ENCODE peak calls at places on chromosome 10, in six cellular contexts. F, O, K, C, Y and W are unnamed samples.
A peak's percentile ranks its signal among the peaks of the same experiment; 100 is the strongest.

GRCh38 chr10:31083765-31084184 is 52.1 kb upstream of the ZNF438 start:
- DNase-seq in F (peak; percentile 26), Y (peak; percentile 20), O (no peak), K (peak; percentile 21), C (peak; percentile 76), W (no peak)

GRCh38 chr10:727162-727790 is 37.8 kb upstream of the DIP2C start:
- DNase-seq in O (no peak), F (no peak), C (no peak), K (no peak), Y (no peak), W (no peak)

GRCh38 chr10:32332299-32332750 is 14.6 kb downstream of the EPC1 start:
- DNase-seq in C (no peak), F (peak; percentile 93), O (no peak), K (no peak), Y (no peak), W (peak; percentile 21)

GRCh38 chr10:125159932-125160855 is at the start of gene CTBP2:
- DNase-seq in C (peak; percentile 68), Y (no peak), F (no peak), O (no peak), K (peak; percentile 62), W (no peak)

GRCh38 chr10:71816421-71816851 is 34.6 kb downstream of the PSAP start:
- DNase-seq in F (no peak), O (no peak), K (no peak), Y (no peak), C (no peak), W (no peak)

GRCh38 chr10:87861953-87862643 is 1.2 kb downstream of the KLLN start:
- DNase-seq in K (peak; percentile 81), O (peak; percentile 57), C (peak; percentile 98), F (peak; percentile 95), Y (peak; percentile 91), W (peak; percentile 68)

GRCh38 chr10:5711637-5712036 is 27.0 kb downstream of the TASOR2 start:
- DNase-seq in C (no peak), Y (no peak), K (no peak), F (no peak), O (no peak), W (no peak)

GRCh38 chr10:96904648-96905047 is 72.5 kb downstream of the LCOR start:
- DNase-seq in K (no peak), C (no peak), F (no peak), O (no peak), Y (no peak), W (no peak)

GRCh38 chr10:127980898-127981297 is 74.0 kb downstream of the PTPRE start:
- DNase-seq in F (no peak), C (no peak), O (no peak), Y (no peak), K (no peak), W (no peak)

GRCh38 chr10:127979566-127979965 is 72.7 kb downstream of the PTPRE start:
- DNase-seq in Y (no peak), F (no peak), K (no peak), C (no peak), O (no peak), W (no peak)

GRCh38 chr10:127983701-127984100 is 76.8 kb downstream of the PTPRE start:
- DNase-seq in C (no peak), F (no peak), O (no peak), K (no peak), Y (no peak), W (no peak)

GRCh38 chr10:127984944-127985343 is 78.0 kb downstream of the PTPRE start:
- DNase-seq in O (no peak), F (no peak), Y (no peak), C (no peak), K (no peak), W (no peak)

GRCh38 chr10:127982601-127983000 is 75.7 kb downstream of the PTPRE start:
- DNase-seq in O (no peak), K (no peak), Y (no peak), C (no peak), F (no peak), W (no peak)
- TF ChIP-seq TAF1 in O (no peak), K (no peak), Y (no peak), C (no peak), F (no peak), W (no peak)

GRCh38 chr10:116742367-116743265 is at the start of gene HSPA12A:
- DNase-seq in C (peak; percentile 82), Y (no peak), K (peak; percentile 83), F (no peak), O (peak; percentile 87), W (peak; percentile 82)
- TF ChIP-seq POLR2AphosphoS5 in C (no peak), Y (no peak), K (no peak), F (no peak), O (no peak), W (no peak)

DNA sequence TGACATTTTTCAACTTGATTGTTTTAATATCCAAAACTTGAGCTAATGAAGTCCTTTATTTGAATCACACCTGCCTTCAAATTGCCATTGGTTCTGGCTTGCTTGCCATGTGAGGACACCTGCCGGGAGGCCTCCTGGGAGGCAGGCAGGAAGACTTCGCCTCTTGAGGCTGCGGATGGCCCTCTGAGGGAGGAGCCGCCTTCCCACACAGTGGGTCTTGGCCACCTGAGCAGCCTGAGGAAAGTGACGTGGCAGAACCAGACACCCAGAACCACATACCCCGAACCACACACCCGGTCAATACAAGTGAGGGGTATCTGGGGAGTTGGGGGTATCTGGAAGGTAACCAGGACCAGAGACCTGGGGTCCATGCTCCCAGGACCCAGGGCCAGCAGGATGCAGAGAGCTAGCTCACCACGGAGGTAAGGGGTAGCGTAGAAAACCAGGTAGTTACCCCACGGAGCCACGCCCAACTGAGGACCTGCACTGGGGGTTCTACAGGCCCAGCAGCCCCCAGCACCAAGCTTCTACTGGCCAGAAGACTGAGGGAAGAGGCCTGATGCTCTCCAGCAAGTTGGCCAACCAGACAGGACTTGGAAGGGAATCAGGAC is 300.5 kb downstream of the TCERG1L start:
- DNase-seq in C (no peak), Y (no peak), O (no peak), F (no peak), K (no peak), W (no peak)
- TF ChIP-seq POLR2A in C (no peak), Y (no peak), O (no peak), F (no peak), K (no peak), W (no peak)

GRCh38 chr10:83536426-83536825 is 602.9 kb upstream of the GHITM start:
- DNase-seq in F (no peak), K (no peak), C (no peak), O (no peak), Y (no peak), W (no peak)

GRCh38 chr10:83542774-83543291 is 596.5 kb upstream of the GHITM start:
- DNase-seq in Y (no peak), F (peak; percentile 92), C (no peak), O (no peak), K (no peak), W (no peak)

GRCh38 chr10:83538047-83538446 is 601.3 kb upstream of the GHITM start:
- DNase-seq in C (no peak), Y (no peak), F (no peak), O (no peak), K (no peak), W (no peak)

GRCh38 chr10:83541096-83541495 is 598.2 kb upstream of the GHITM start:
- DNase-seq in Y (no peak), K (no peak), F (no peak), C (no peak), O (no peak), W (no peak)

DNA sequence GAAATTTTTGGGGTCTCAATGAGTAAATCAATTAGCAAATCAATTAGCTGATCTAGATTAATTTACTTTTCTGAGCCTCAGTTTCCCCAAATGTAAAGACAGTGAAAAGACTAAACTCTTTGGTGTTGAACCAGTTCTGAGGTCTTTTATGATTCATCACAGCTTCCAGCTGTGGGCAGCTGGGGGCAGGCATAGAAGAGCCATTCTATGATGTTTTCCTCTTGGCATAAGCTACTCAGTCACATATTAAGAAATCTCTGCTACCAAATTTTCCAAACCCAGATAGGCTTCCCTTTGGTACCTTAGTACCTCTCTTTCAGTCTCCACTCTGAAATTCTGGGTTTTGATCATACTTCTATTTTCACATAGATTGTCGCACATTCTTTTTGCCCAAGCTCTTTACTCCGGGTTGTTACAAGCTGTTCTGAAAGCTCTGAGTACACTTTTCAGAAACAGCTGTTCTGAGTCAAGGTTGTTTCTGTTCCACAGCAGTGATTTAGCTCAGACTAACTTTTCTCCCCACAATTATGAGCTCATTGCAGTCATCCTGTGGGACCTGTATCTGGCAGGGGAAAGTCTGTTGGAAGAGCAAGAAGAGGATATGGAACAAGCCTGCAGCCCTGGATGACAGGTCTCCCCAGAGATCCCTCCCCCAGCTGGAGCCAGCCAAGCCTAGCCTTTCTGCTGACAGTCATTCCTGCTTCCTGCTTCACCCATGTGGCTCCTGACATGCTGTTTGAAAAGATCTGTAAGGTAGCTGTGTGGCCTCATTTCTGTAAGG is 599.6 kb upstream of the GHITM start:
- DNase-seq in C (no peak), K (no peak), O (no peak), F (peak; percentile 74), Y (no peak), W (no peak)
- TF ChIP-seq TAF1 in C (no peak), K (no peak), O (no peak), F (no peak), Y (no peak), W (no peak)

DNA sequence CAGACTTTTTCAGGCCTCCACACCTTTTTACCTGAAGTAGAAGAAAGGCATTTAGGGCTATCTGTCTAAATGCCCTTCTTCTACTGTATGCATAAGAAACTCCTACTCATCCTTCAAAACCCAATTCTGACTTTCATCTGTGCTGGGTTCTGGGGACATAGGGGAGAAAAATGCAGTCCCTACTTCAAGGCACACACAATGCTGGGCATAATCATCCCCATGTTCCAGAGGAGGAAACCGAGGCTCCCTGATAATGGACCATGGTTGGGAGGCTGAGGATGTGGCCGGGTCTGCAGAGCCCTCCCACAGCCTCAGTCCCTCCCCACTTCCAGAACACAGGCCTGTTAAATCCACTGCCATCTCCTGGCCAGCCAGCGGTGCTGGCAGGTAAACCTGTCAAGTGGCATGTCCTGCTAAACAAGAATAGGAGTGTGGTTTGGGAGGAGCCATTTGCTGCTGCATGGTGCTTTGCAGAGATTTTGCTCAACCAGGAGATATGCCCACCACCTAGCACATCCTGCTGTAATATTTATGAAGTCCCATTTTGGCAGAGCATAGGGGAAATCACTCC is 32.0 kb downstream of the GRID1 start:
- DNase-seq in C (no peak), F (no peak), Y (no peak), O (no peak), K (no peak), W (no peak)
- TF ChIP-seq POLR2AphosphoS5 in C (no peak), F (no peak), Y (no peak), O (no peak), K (no peak), W (no peak)

DNA sequence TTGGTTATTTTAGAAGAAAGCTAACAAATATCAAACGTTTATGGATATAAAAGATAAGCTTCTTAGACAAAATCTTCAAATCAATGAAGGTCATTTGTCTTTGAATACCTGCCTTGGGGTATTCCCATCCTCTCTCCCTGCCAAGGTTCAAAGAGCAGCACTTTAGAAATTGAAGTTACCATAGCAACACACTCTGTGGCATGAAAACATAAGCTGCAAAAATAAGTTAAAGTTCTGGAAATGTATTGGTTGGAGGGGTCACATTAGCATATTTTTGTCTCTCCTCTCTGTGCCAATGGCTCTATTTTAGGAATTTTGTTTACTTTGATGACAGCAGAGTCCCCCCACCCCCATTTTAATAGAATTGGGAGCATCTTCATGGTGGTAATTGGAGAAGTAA is 12.0 kb downstream of the ECHDC3 start:
- DNase-seq in Y (no peak), C (no peak), F (no peak), K (no peak), O (no peak), W (no peak)
- TF ChIP-seq POLR2A in Y (no peak), C (no peak), F (no peak), K (no peak), O (no peak), W (no peak)